ENCODE peak calls at places on chromosomes 4 and X, in nine cellular contexts. One of them, this sample, is unnamed.

GRCh38 chr4:41487868-41488267 is 50.1 kb upstream of the LIMCH1 start:
- DNase-seq in NCI-H2081: no peak
- DNase-seq in stimulated activated CD4-positive, alpha-beta T cell treated with anti-CD3 and anti-CD28 coated beads, Interleukin-1b, Interleukin-23, amount 100 ng/mL, for 48 hours: no peak
- DNase-seq in NCI-H69: no peak
- DNase-seq in CD8-positive, alpha-beta T cell: no peak
- DNase-seq in ACHN: no peak
- DNase-seq in mucosa of gallbladder: no peak
- DNase-seq in CD8-positive, alpha-beta memory T cell: no peak
- DNase-seq in A172: no peak
- DNase-seq in this sample: no peak

GRCh38 chr4:26736621-26737020 is 124.0 kb upstream of the STIM2 start:
- DNase-seq in NCI-H2081: no peak
- DNase-seq in stimulated activated CD4-positive, alpha-beta T cell treated with anti-CD3 and anti-CD28 coated beads, Interleukin-1b, Interleukin-23, amount 100 ng/mL, for 48 hours: no peak
- DNase-seq in NCI-H69: no peak
- DNase-seq in CD8-positive, alpha-beta T cell: no peak
- DNase-seq in ACHN: no peak
- DNase-seq in mucosa of gallbladder: no peak
- DNase-seq in CD8-positive, alpha-beta memory T cell: no peak
- DNase-seq in A172: no peak
- DNase-seq in this sample: no peak

GRCh38 chr4:162640152-162640551 is 476.4 kb upstream of the FSTL5 start:
- DNase-seq in NCI-H2081: no peak
- DNase-seq in stimulated activated CD4-positive, alpha-beta T cell treated with anti-CD3 and anti-CD28 coated beads, Interleukin-1b, Interleukin-23, amount 100 ng/mL, for 48 hours: no peak
- DNase-seq in NCI-H69: no peak
- DNase-seq in CD8-positive, alpha-beta T cell: no peak
- DNase-seq in ACHN: no peak
- DNase-seq in mucosa of gallbladder: no peak
- DNase-seq in CD8-positive, alpha-beta memory T cell: no peak
- DNase-seq in A172: no peak
- DNase-seq in this sample: no peak

GRCh38 chr4:130306566-130306965 is 1210.6 kb downstream of the C4orf33 start:
- DNase-seq in NCI-H2081: no peak
- DNase-seq in stimulated activated CD4-positive, alpha-beta T cell treated with anti-CD3 and anti-CD28 coated beads, Interleukin-1b, Interleukin-23, amount 100 ng/mL, for 48 hours: no peak
- DNase-seq in NCI-H69: peak; percentile 24
- DNase-seq in CD8-positive, alpha-beta T cell: no peak
- DNase-seq in ACHN: peak; percentile 6
- DNase-seq in mucosa of gallbladder: no peak
- DNase-seq in CD8-positive, alpha-beta memory T cell: no peak
- DNase-seq in A172: no peak
- DNase-seq in this sample: no peak

GRCh38 chrX:47169726-47170515 is 23.7 kb upstream of the UBA1 start:
- DNase-seq in NCI-H2081: no peak
- DNase-seq in stimulated activated CD4-positive, alpha-beta T cell treated with anti-CD3 and anti-CD28 coated beads, Interleukin-1b, Interleukin-23, amount 100 ng/mL, for 48 hours: no peak
- DNase-seq in NCI-H69: no peak
- DNase-seq in CD8-positive, alpha-beta T cell: peak; percentile 45
- DNase-seq in ACHN: no peak
- DNase-seq in mucosa of gallbladder: no peak
- DNase-seq in CD8-positive, alpha-beta memory T cell: no peak
- DNase-seq in A172: no peak
- DNase-seq in this sample: no peak

GRCh38 chr4:97507587-97508245 is 635.6 kb downstream of the STPG2 start:
- DNase-seq in NCI-H2081: no peak
- DNase-seq in stimulated activated CD4-positive, alpha-beta T cell treated with anti-CD3 and anti-CD28 coated beads, Interleukin-1b, Interleukin-23, amount 100 ng/mL, for 48 hours: no peak
- DNase-seq in NCI-H69: no peak
- DNase-seq in CD8-positive, alpha-beta T cell: no peak
- DNase-seq in ACHN: no peak
- DNase-seq in mucosa of gallbladder: no peak
- DNase-seq in CD8-positive, alpha-beta memory T cell: no peak
- DNase-seq in A172: peak; percentile 54
- DNase-seq in this sample: no peak

GRCh38 chr4:145843651-145844050 is 95.0 kb downstream of the ZNF827 start:
- DNase-seq in NCI-H2081: no peak
- DNase-seq in stimulated activated CD4-positive, alpha-beta T cell treated with anti-CD3 and anti-CD28 coated beads, Interleukin-1b, Interleukin-23, amount 100 ng/mL, for 48 hours: no peak
- DNase-seq in NCI-H69: no peak
- DNase-seq in CD8-positive, alpha-beta T cell: no peak
- DNase-seq in ACHN: no peak
- DNase-seq in mucosa of gallbladder: no peak
- DNase-seq in CD8-positive, alpha-beta memory T cell: no peak
- DNase-seq in A172: no peak
- DNase-seq in this sample: no peak

GRCh38 chrX:57172544-57172943 is 35.3 kb upstream of the SPIN2A start:
- DNase-seq in NCI-H2081: no peak
- DNase-seq in stimulated activated CD4-positive, alpha-beta T cell treated with anti-CD3 and anti-CD28 coated beads, Interleukin-1b, Interleukin-23, amount 100 ng/mL, for 48 hours: no peak
- DNase-seq in NCI-H69: no peak
- DNase-seq in CD8-positive, alpha-beta T cell: no peak
- DNase-seq in ACHN: no peak
- DNase-seq in mucosa of gallbladder: no peak
- DNase-seq in CD8-positive, alpha-beta memory T cell: no peak
- DNase-seq in A172: no peak
- DNase-seq in this sample: no peak

GRCh38 chrX:100895365-100896075 is 21.4 kb upstream of the NOX1 start:
- DNase-seq in NCI-H2081: peak; percentile 28
- DNase-seq in stimulated activated CD4-positive, alpha-beta T cell treated with anti-CD3 and anti-CD28 coated beads, Interleukin-1b, Interleukin-23, amount 100 ng/mL, for 48 hours: peak; percentile 17
- DNase-seq in NCI-H69: peak; percentile 69
- DNase-seq in CD8-positive, alpha-beta T cell: no peak
- DNase-seq in ACHN: peak; percentile 29
- DNase-seq in mucosa of gallbladder: no peak
- DNase-seq in CD8-positive, alpha-beta memory T cell: peak; percentile 44
- DNase-seq in A172: peak; percentile 0
- DNase-seq in this sample: peak; percentile 52

This sample was measured in activated CD4-positive, alpha-beta T cell treated with anti-CD3 and anti-CD28 coated beads for 36 hours.